ENCODE peak calls at places on chromosomes 3 and 15, in nine cellular contexts. M, U, P, H, B, Z, R, V and I are unnamed samples.

GRCh38 chr15:79399591-79399990 is 32.5 kb upstream of the MINAR1 start:
- DNase-seq in R (no peak), U (no peak), Z (no peak), V (no peak), P (no peak), M (no peak), H (no peak), B (no peak), I (no peak)

GRCh38 chr3:112739252-112739945 is 98.5 kb upstream of the CCDC80 start:
- DNase-seq in M (no peak), B (no peak), V (no peak), Z (peak), P (no peak), R (no peak), U (no peak), H (no peak), I (no peak)

GRCh38 chr15:72168833-72169232 is 28.8 kb downstream of the GRAMD2A start:
- DNase-seq in U (no peak), P (no peak), B (no peak), Z (no peak), R (no peak), M (no peak), V (no peak), H (no peak), I (no peak)

GRCh38 chr15:63923993-63924950 is 90.5 kb upstream of the HERC1 start:
- DNase-seq in M (no peak), U (no peak), V (no peak), Z (no peak), B (no peak), P (no peak), H (no peak), R (no peak), I (no peak)

GRCh38 chr15:67895237-67895636 is 55.4 kb upstream of the RNU6-1 start:
- DNase-seq in P (no peak), H (no peak), V (no peak), R (no peak), Z (no peak), U (no peak), B (no peak), M (no peak), I (no peak)

GRCh38 chr3:63762180-63762579 is 56.9 kb upstream of the C3orf49 start:
- DNase-seq in U (no peak), P (no peak), V (no peak), B (no peak), Z (no peak), H (no peak), R (no peak), M (no peak), I (no peak)

GRCh38 chr3:65411367-65411766 is 627.4 kb downstream of the MAGI1 start:
- DNase-seq in P (no peak), H (no peak), V (no peak), U (no peak), B (no peak), Z (no peak), M (no peak), R (no peak), I (no peak)

GRCh38 chr3:40913192-40913591 is 286.1 kb upstream of the CTNNB1 start:
- DNase-seq in R (no peak), Z (no peak), P (no peak), U (no peak), B (no peak), H (no peak), M (peak), V (no peak), I (no peak)

GRCh38 chr3:41148446-41148845 is 50.9 kb upstream of the CTNNB1 start:
- DNase-seq in H (no peak), V (no peak), R (no peak), B (no peak), P (no peak), U (no peak), Z (no peak), M (peak), I (no peak)

GRCh38 chr3:74602471-74602870 is 12.0 kb downstream of the CNTN3 start:
- DNase-seq in U (no peak), V (no peak), H (no peak), Z (no peak), B (no peak), R (no peak), P (no peak), M (no peak), I (no peak)

GRCh38 chr3:185824051-185824466 is 783 bp downstream of the IGF2BP2 start:
- DNase-seq in M (no peak), H (no peak), P (peak), B (peak), Z (no peak), V (no peak), U (peak), R (no peak), I (no peak)

GRCh38 chr3:72661115-72661457 is 187.2 kb downstream of the SHQ1 start:
- DNase-seq in P (peak), B (peak), Z (peak), R (peak), M (no peak), V (no peak), U (peak), H (no peak), I (peak)

GRCh38 chr3:151156618-151157216 is 46.3 kb downstream of the GPR171 start:
- DNase-seq in V (no peak), Z (peak), U (no peak), H (peak), P (no peak), M (no peak), R (no peak), B (peak), I (no peak)

GRCh38 chr3:119170821-119171220 is 2.6 kb upstream of the UPK1B start:
- DNase-seq in Z (no peak), H (no peak), P (no peak), U (no peak), V (no peak), B (no peak), R (no peak), M (no peak), I (no peak)

GRCh38 chr15:43514241-43515057 is 3.0 kb upstream of the MAP1A start:
- DNase-seq in P (no peak), Z (no peak), R (no peak), M (peak), H (peak), V (no peak), U (no peak), B (peak), I (peak)

GRCh38 chr3:126051234-126051633 is 32.7 kb downstream of the SLC41A3 start:
- DNase-seq in B (no peak), V (no peak), Z (no peak), M (peak), H (no peak), P (no peak), R (no peak), U (no peak), I (no peak)

GRCh38 chr3:15918988-15919387 is 121.2 kb upstream of the ANKRD28 start:
- DNase-seq in U (no peak), R (no peak), V (no peak), H (no peak), P (no peak), B (no peak), Z (no peak), M (no peak), I (no peak)

GRCh38 chr3:166110102-166110501 is 272.9 kb upstream of the BCHE start:
- DNase-seq in R (no peak), M (no peak), U (no peak), V (no peak), Z (no peak), B (no peak), P (no peak), H (no peak), I (no peak)

GRCh38 chr15:68000754-68001153 is 53.4 kb upstream of the PIAS1 start:
- DNase-seq in B (no peak), R (no peak), U (no peak), H (no peak), V (no peak), P (no peak), Z (no peak), M (no peak), I (no peak)

GRCh38 chr15:75024102-75024636 is 779 bp downstream of the PPCDC start:
- DNase-seq in H (no peak), V (no peak), U (no peak), R (no peak), P (no peak), Z (peak), M (no peak), B (no peak), I (no peak)

GRCh38 chr15:101020945-101021344 is 101.8 kb downstream of the LRRK1 start:
- DNase-seq in B (peak), P (no peak), M (peak), V (no peak), R (no peak), Z (no peak), U (no peak), H (no peak), I (no peak)

GRCh38 chr3:99999541-99999940 is 114.8 kb downstream of the FILIP1L start:
- DNase-seq in V (no peak), Z (no peak), H (no peak), B (no peak), R (no peak), P (no peak), U (no peak), M (no peak), I (no peak)

GRCh38 chr3:122609798-122610559 is 32.5 kb downstream of the PARP15 start:
- DNase-seq in V (no peak), B (no peak), Z (peak), R (no peak), M (no peak), P (no peak), H (no peak), U (no peak), I (no peak)

GRCh38 chr3:118714800-118715199 is 319.8 kb downstream of the IGSF11 start:
- DNase-seq in H (peak), U (no peak), R (no peak), M (no peak), B (no peak), V (no peak), P (no peak), Z (no peak), I (no peak)

GRCh38 chr3:98821072-98821471 is 57.9 kb downstream of the ST3GAL6 start:
- DNase-seq in U (no peak), R (no peak), Z (no peak), V (no peak), H (no peak), P (no peak), M (no peak), B (no peak), I (no peak)

GRCh38 chr3:99520511-99520910 is 117.9 kb upstream of the COL8A1 start:
- DNase-seq in U (no peak), V (no peak), M (no peak), P (no peak), B (no peak), H (no peak), Z (no peak), R (no peak), I (no peak)

GRCh38 chr3:43759297-43759782 is 68.6 kb downstream of the ABHD5 start:
- DNase-seq in V (no peak), H (peak), Z (peak), B (no peak), R (no peak), P (no peak), U (no peak), M (no peak), I (no peak)

GRCh38 chr15:81337241-81337640 is 13.3 kb upstream of the STARD5 start:
- DNase-seq in M (peak), B (no peak), P (no peak), Z (no peak), U (no peak), V (no peak), R (no peak), H (no peak), I (no peak)

GRCh38 chr3:165532851-165533250 is 304.4 kb downstream of the BCHE start:
- DNase-seq in R (no peak), V (no peak), P (no peak), H (no peak), M (no peak), U (no peak), Z (no peak), B (no peak), I (no peak)

GRCh38 chr3:194134231-194134756 is 1.7 kb upstream of the HES1 start:
- DNase-seq in U (peak), Z (no peak), R (peak), B (no peak), V (peak), M (no peak), P (peak), H (no peak), I (peak)

GRCh38 chr15:85854345-85855097 is 59.8 kb upstream of the KLHL25 start:
- DNase-seq in H (peak), P (peak), B (peak), V (peak), Z (peak), R (peak), M (no peak), U (no peak), I (no peak)

GRCh38 chr3:146165370-146165769 is 4.4 kb upstream of the PLOD2 start:
- DNase-seq in Z (peak), U (no peak), P (no peak), V (no peak), B (no peak), M (no peak), R (no peak), H (no peak), I (no peak)

GRCh38 chr3:15324335-15324734 is 8.1 kb downstream of the SH3BP5 start:
- DNase-seq in Z (no peak), R (no peak), U (no peak), B (no peak), M (no peak), P (peak), H (no peak), V (no peak), I (no peak)

GRCh38 chr3:150825192-150825915 is 62.4 kb upstream of the SIAH2 start:
- DNase-seq in V (no peak), R (no peak), M (no peak), U (no peak), P (no peak), Z (no peak), H (no peak), B (no peak), I (no peak)

GRCh38 chr3:15291589-15292541 is 40.5 kb downstream of the SH3BP5 start:
- DNase-seq in V (peak), Z (no peak), H (no peak), R (no peak), P (no peak), M (no peak), U (no peak), B (no peak), I (no peak)

GRCh38 chr15:51780636-51781035 is 29.2 kb downstream of the TMOD2 start:
- DNase-seq in R (no peak), M (no peak), B (no peak), P (no peak), Z (no peak), U (no peak), H (no peak), V (no peak), I (no peak)

GRCh38 chr15:78104566-78105500 is 12.5 kb downstream of the SH2D7 start:
- DNase-seq in Z (no peak), P (no peak), B (no peak), R (no peak), U (no peak), H (no peak), M (no peak), V (no peak), I (peak)

DNA sequence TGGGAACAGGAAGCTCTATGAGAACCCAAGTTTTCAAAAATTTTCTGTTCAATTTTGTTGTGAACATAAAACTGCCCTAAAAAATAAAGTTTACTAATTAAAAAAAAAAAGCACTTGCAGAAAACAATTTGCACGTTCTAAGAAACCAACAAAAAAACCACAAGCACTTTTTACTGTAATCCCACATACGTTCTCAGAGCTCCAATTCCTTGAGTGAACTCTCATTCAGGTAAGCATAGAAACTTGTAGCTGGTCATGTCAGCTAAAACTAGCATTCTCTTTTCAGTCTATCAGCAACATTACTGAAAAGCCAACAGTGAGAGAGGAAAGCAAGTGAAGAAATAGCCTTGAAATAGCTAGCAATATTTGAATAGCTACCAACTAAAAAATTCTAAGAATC is 11.5 kb upstream of the TMF1 start:
- DNase-seq in M (no peak), H (no peak), Z (no peak), B (no peak), U (no peak), P (no peak), R (no peak), V (no peak), I (no peak)
- H3K27ac ChIP-seq in M (no peak), H (no peak), Z (no peak), B (no peak), U (no peak), P (no peak), R (no peak), V (no peak), I (no peak)

DNA sequence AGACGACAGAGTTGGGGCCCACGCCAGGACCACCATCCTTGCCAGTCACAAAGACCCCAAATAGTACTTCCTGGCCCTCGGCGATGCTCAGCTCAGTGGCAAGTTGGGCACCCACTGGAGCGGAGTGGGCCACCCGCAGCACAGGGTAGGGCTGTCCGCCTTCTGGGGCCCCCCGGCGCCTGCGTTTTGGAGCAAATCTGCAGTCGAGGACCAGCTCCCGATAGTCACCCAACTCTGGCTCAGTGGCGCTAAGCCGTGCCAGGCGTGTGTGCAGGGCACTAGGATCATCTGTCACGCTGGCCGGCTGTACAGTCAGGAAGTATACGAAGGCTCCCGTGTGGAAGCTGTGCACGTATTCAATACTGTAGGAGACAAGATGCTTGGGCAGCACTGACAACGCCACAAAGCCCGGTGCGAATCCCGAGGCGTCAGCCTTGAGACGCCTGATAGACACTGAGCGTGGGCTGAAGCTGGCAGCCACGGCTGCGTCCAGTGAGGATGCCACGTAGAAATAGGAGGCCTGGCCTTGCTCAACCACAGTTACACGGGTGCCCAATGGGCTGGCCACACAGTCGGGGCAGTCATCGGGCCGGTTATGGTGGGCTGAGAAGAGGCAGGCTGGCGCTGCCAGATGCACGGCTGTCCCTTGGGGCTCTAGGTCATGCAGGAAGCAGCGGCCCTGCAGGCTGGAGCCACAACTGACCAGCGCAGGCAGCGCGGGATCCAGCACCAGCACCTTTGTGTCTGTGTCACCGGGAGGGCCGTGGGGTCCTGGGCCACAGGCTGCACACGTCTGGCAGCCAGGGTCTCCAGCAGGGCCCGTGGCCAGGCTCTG is 945 bp downstream of the MST1R start:
- DNase-seq in P (no peak), Z (no peak), V (no peak), M (no peak), R (no peak), U (no peak), H (no peak), B (peak), I (peak)
- H3K4me3 ChIP-seq in P (no peak), Z (peak), V (no peak), M (peak), R (no peak), U (peak), H (no peak), B (peak), I (peak)

GRCh38 chr3:49607796-49608195 is 53.5 kb downstream of the BSN start:
- DNase-seq in V (no peak), B (no peak), Z (no peak), P (no peak), H (no peak), R (no peak), M (no peak), U (no peak), I (peak)
- TF ChIP-seq CTCF in V (no peak), B (no peak), Z (no peak), P (no peak), H (no peak), R (no peak), M (no peak), U (peak), I (peak)

GRCh38 chr3:170753421-170754344 is 116.3 kb downstream of the RPL22L1 start:
- DNase-seq in U (no peak), R (no peak), H (no peak), P (no peak), M (no peak), B (no peak), Z (no peak), V (no peak), I (no peak)
- H3K27ac ChIP-seq in U (no peak), R (no peak), H (no peak), P (no peak), M (no peak), B (no peak), Z (no peak), V (no peak), I (no peak)

GRCh38 chr3:56421205-56421604 is 47.1 kb downstream of the ERC2 start:
- DNase-seq in P (no peak), U (no peak), B (no peak), V (no peak), H (no peak), R (no peak), M (no peak), Z (no peak), I (no peak)
- H3K4me3 ChIP-seq in P (no peak), U (no peak), B (no peak), V (no peak), H (no peak), R (no peak), M (no peak), Z (no peak), I (no peak)